ENCODE peak calls at places on chromosomes 12 and 14, in nine cellular contexts. One of them, this sample, is unnamed. For H3K9me3, the result is how much of the 10 kb centered on the place peaks cover.

GRCh38 chr14:75794615-75795038 is 133.6 kb downstream of the TTLL5 start:
- DNase-seq in IMR-90: peak
- DNase-seq in heart right ventricle: no peak
- DNase-seq in stomach: no peak
- DNase-seq in uterus: no peak
- DNase-seq in prostate gland: no peak
- DNase-seq in PC-9: no peak
- DNase-seq in PC-3: peak
- DNase-seq in colonic mucosa: no peak
- DNase-seq in this sample: peak

GRCh38 chr12:120316798-120317257 is 10.8 kb downstream of the PLA2G1B start:
- DNase-seq in IMR-90: no peak
- DNase-seq in heart right ventricle: no peak
- DNase-seq in stomach: no peak
- DNase-seq in uterus: no peak
- DNase-seq in prostate gland: no peak
- DNase-seq in PC-9: no peak
- DNase-seq in PC-3: peak
- DNase-seq in colonic mucosa: no peak
- DNase-seq in this sample: no peak

GRCh38 chr12:75759842-75760260 is 248.4 kb upstream of the KRR1 start:
- DNase-seq in IMR-90: peak
- DNase-seq in heart right ventricle: no peak
- DNase-seq in stomach: no peak
- DNase-seq in uterus: no peak
- DNase-seq in prostate gland: no peak
- DNase-seq in PC-9: no peak
- DNase-seq in PC-3: peak
- DNase-seq in colonic mucosa: no peak
- DNase-seq in this sample: no peak

GRCh38 chr12:104809706-104810385 is 148.2 kb downstream of the SLC41A2 start:
- DNase-seq in IMR-90: no peak
- DNase-seq in heart right ventricle: no peak
- DNase-seq in stomach: no peak
- DNase-seq in uterus: no peak
- DNase-seq in prostate gland: no peak
- DNase-seq in PC-9: no peak
- DNase-seq in PC-3: no peak
- DNase-seq in colonic mucosa: no peak
- DNase-seq in this sample: no peak

GRCh38 chr12:28017126-28017872 is 44.8 kb upstream of the PTHLH start:
- DNase-seq in IMR-90: no peak
- DNase-seq in heart right ventricle: no peak
- DNase-seq in stomach: no peak
- DNase-seq in uterus: no peak
- DNase-seq in prostate gland: no peak
- DNase-seq in PC-9: no peak
- DNase-seq in PC-3: no peak
- DNase-seq in colonic mucosa: no peak
- DNase-seq in this sample: no peak

GRCh38 chr12:460301-461230 is 827 bp downstream of the B4GALNT3 start:
- DNase-seq in IMR-90: no peak
- DNase-seq in heart right ventricle: peak
- DNase-seq in stomach: no peak
- DNase-seq in uterus: peak
- DNase-seq in prostate gland: peak
- DNase-seq in PC-9: no peak
- DNase-seq in PC-3: no peak
- DNase-seq in colonic mucosa: peak
- DNase-seq in this sample: peak

GRCh38 chr12:21939435-21939834 is 1.8 kb downstream of the ABCC9 start:
- DNase-seq in IMR-90: no peak
- DNase-seq in heart right ventricle: peak
- DNase-seq in stomach: no peak
- DNase-seq in uterus: peak
- DNase-seq in prostate gland: no peak
- DNase-seq in PC-9: no peak
- DNase-seq in PC-3: no peak
- DNase-seq in colonic mucosa: no peak
- DNase-seq in this sample: peak

GRCh38 chr12:1760566-1761382 is 59.6 kb upstream of the LRTM2 start:
- DNase-seq in IMR-90: peak
- DNase-seq in heart right ventricle: no peak
- DNase-seq in stomach: no peak
- DNase-seq in uterus: no peak
- DNase-seq in prostate gland: no peak
- DNase-seq in PC-9: peak
- DNase-seq in PC-3: no peak
- DNase-seq in colonic mucosa: no peak
- DNase-seq in this sample: no peak

GRCh38 chr12:87509233-87509820 is 519.9 kb downstream of the C12orf50 start:
- DNase-seq in IMR-90: peak
- DNase-seq in heart right ventricle: no peak
- DNase-seq in stomach: no peak
- DNase-seq in uterus: no peak
- DNase-seq in prostate gland: no peak
- DNase-seq in PC-9: peak
- DNase-seq in PC-3: peak
- DNase-seq in colonic mucosa: no peak
- DNase-seq in this sample: no peak

GRCh38 chr14:34930591-34931069 is 52.2 kb upstream of the SRP54 start:
- DNase-seq in IMR-90: no peak
- DNase-seq in heart right ventricle: no peak
- DNase-seq in stomach: no peak
- DNase-seq in uterus: no peak
- DNase-seq in prostate gland: no peak
- DNase-seq in PC-9: no peak
- DNase-seq in PC-3: no peak
- DNase-seq in colonic mucosa: no peak
- DNase-seq in this sample: no peak

GRCh38 chr12:62832027-62832426 is 102.9 kb downstream of the PPM1H start:
- DNase-seq in IMR-90: no peak
- DNase-seq in heart right ventricle: no peak
- DNase-seq in stomach: no peak
- DNase-seq in uterus: no peak
- DNase-seq in prostate gland: no peak
- DNase-seq in PC-9: no peak
- DNase-seq in PC-3: no peak
- DNase-seq in colonic mucosa: no peak
- DNase-seq in this sample: no peak

GRCh38 chr12:101839324-101840283 is 8.8 kb upstream of the GNPTAB start:
- DNase-seq in IMR-90: peak
- DNase-seq in heart right ventricle: peak
- DNase-seq in stomach: peak
- DNase-seq in uterus: peak
- DNase-seq in prostate gland: peak
- DNase-seq in PC-9: no peak
- DNase-seq in PC-3: peak
- DNase-seq in colonic mucosa: peak
- DNase-seq in this sample: peak

GRCh38 chr12:128820723-128821432 is 2.9 kb downstream of the SLC15A4 start:
- DNase-seq in IMR-90: no peak
- DNase-seq in heart right ventricle: peak
- DNase-seq in stomach: peak
- DNase-seq in uterus: no peak
- DNase-seq in prostate gland: no peak
- DNase-seq in PC-9: no peak
- DNase-seq in PC-3: no peak
- DNase-seq in colonic mucosa: peak
- DNase-seq in this sample: no peak
- H3K4me3 ChIP-seq in IMR-90: no peak
- H3K4me3 ChIP-seq in heart right ventricle: no peak
- H3K4me3 ChIP-seq in stomach: no peak
- H3K4me3 ChIP-seq in uterus: no peak
- H3K4me3 ChIP-seq in prostate gland: no peak
- H3K4me3 ChIP-seq in PC-9: no peak
- H3K4me3 ChIP-seq in PC-3: no peak
- H3K4me3 ChIP-seq in colonic mucosa: no peak
- H3K4me3 ChIP-seq in this sample: no peak

GRCh38 chr12:38159591-38160317 is 156.8 kb upstream of the ALG10B start:
- DNase-seq in IMR-90: no peak
- DNase-seq in heart right ventricle: no peak
- DNase-seq in stomach: no peak
- DNase-seq in uterus: no peak
- DNase-seq in prostate gland: no peak
- DNase-seq in PC-9: no peak
- DNase-seq in PC-3: no peak
- DNase-seq in colonic mucosa: no peak
- DNase-seq in this sample: no peak
- H3K9me3 ChIP-seq in IMR-90: half or more
- H3K9me3 ChIP-seq in heart right ventricle: under half
- H3K9me3 ChIP-seq in stomach: under half
- H3K9me3 ChIP-seq in uterus: under half
- H3K9me3 ChIP-seq in prostate gland: under half
- H3K9me3 ChIP-seq in PC-9: under half
- H3K9me3 ChIP-seq in PC-3: under half
- H3K9me3 ChIP-seq in colonic mucosa: under half
- H3K9me3 ChIP-seq in this sample: under half

DNA sequence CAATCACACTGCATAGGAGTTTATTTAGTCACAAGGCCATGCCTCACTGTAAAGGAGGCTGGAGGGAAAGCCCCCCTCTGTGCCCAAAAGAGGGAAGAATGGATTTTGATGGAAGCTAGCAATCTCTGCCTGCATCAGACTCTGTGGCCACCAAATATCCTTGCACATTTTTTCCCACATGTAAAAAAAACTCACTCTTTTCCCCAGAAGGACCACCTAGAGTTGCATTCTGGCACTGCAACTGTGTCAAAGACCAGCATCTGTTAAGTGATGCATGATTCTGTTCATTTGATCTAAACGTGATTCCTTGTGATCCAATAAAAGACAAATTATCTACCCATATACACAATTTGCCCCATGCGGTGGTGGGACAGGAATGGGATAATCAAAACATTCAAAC is 8.0 kb downstream of the RHOJ start:
- DNase-seq in IMR-90: no peak
- DNase-seq in heart right ventricle: no peak
- DNase-seq in stomach: no peak
- DNase-seq in uterus: no peak
- DNase-seq in prostate gland: no peak
- DNase-seq in PC-9: no peak
- DNase-seq in PC-3: no peak
- DNase-seq in colonic mucosa: no peak
- DNase-seq in this sample: no peak
- TF ChIP-seq CTCF in IMR-90: peak
- TF ChIP-seq CTCF in heart right ventricle: no peak
- TF ChIP-seq CTCF in stomach: no peak
- TF ChIP-seq CTCF in uterus: no peak
- TF ChIP-seq CTCF in prostate gland: no peak
- TF ChIP-seq CTCF in PC-9: no peak
- TF ChIP-seq CTCF in PC-3: no peak
- TF ChIP-seq CTCF in colonic mucosa: no peak
- TF ChIP-seq CTCF in this sample: no peak

GRCh38 chr14:50312734-50313054 is 570 bp downstream of the DMAC2L start:
- DNase-seq in IMR-90: no peak
- DNase-seq in heart right ventricle: no peak
- DNase-seq in stomach: no peak
- DNase-seq in uterus: no peak
- DNase-seq in prostate gland: peak
- DNase-seq in PC-9: peak
- DNase-seq in PC-3: no peak
- DNase-seq in colonic mucosa: no peak
- DNase-seq in this sample: no peak
- H3K4me3 ChIP-seq in IMR-90: peak
- H3K4me3 ChIP-seq in heart right ventricle: peak
- H3K4me3 ChIP-seq in stomach: peak
- H3K4me3 ChIP-seq in uterus: peak
- H3K4me3 ChIP-seq in prostate gland: peak
- H3K4me3 ChIP-seq in PC-9: peak
- H3K4me3 ChIP-seq in PC-3: peak
- H3K4me3 ChIP-seq in colonic mucosa: peak
- H3K4me3 ChIP-seq in this sample: peak

This sample was measured in Caco-2.